ENCODE peak calls at places on chromosomes 2 and 18, in seven cellular contexts. One of them, this sample, is unnamed.

GRCh38 chr2:5691659-5692529 is at the start of gene SOX11:
- DNase-seq in iPS DF 6.9: no peak
- DNase-seq in colonic mucosa: no peak
- DNase-seq in aorta: no peak
- DNase-seq in neuronal stem cell: peak; percentile 96
- DNase-seq in A549: no peak
- DNase-seq in substantia nigra: no peak
- DNase-seq in this sample: no peak

GRCh38 chr2:39232141-39232540 is 11.6 kb downstream of the CDKL4 start:
- DNase-seq in iPS DF 6.9: no peak
- DNase-seq in aorta: no peak
- DNase-seq in colonic mucosa: no peak
- DNase-seq in A549: no peak
- DNase-seq in neuronal stem cell: no peak
- DNase-seq in substantia nigra: no peak
- DNase-seq in this sample: no peak

GRCh38 chr2:186690796-186691195 is 3.1 kb upstream of the FAM171B start:
- DNase-seq in substantia nigra: no peak
- DNase-seq in A549: no peak
- DNase-seq in colonic mucosa: no peak
- DNase-seq in neuronal stem cell: no peak
- DNase-seq in iPS DF 6.9: no peak
- DNase-seq in aorta: no peak
- DNase-seq in this sample: no peak

GRCh38 chr2:27549303-27549702 is 33.5 kb upstream of the ZNF512 start:
- DNase-seq in aorta: no peak
- DNase-seq in A549: no peak
- DNase-seq in iPS DF 6.9: no peak
- DNase-seq in substantia nigra: no peak
- DNase-seq in colonic mucosa: no peak
- DNase-seq in neuronal stem cell: no peak
- DNase-seq in this sample: no peak

GRCh38 chr18:56185126-56185525 is 453.3 kb downstream of the TXNL1 start:
- DNase-seq in iPS DF 6.9: no peak
- DNase-seq in aorta: no peak
- DNase-seq in substantia nigra: no peak
- DNase-seq in neuronal stem cell: no peak
- DNase-seq in colonic mucosa: no peak
- DNase-seq in A549: no peak
- DNase-seq in this sample: no peak

GRCh38 chr18:62510744-62511143 is 12.1 kb upstream of the ZCCHC2 start:
- DNase-seq in colonic mucosa: no peak
- DNase-seq in A549: no peak
- DNase-seq in neuronal stem cell: no peak
- DNase-seq in iPS DF 6.9: no peak
- DNase-seq in substantia nigra: no peak
- DNase-seq in aorta: no peak
- DNase-seq in this sample: no peak

GRCh38 chr18:23662309-23663263 is at the start of gene ANKRD29:
- DNase-seq in iPS DF 6.9: no peak
- DNase-seq in substantia nigra: no peak
- DNase-seq in A549: peak; percentile 36
- DNase-seq in colonic mucosa: peak; percentile 42
- DNase-seq in aorta: peak; percentile 55
- DNase-seq in neuronal stem cell: peak; percentile 36
- DNase-seq in this sample: peak; percentile 43

GRCh38 chr2:189318761-189319160 is 122.5 kb upstream of the WDR75 start:
- DNase-seq in substantia nigra: no peak
- DNase-seq in A549: no peak
- DNase-seq in aorta: no peak
- DNase-seq in iPS DF 6.9: no peak
- DNase-seq in colonic mucosa: no peak
- DNase-seq in neuronal stem cell: no peak
- DNase-seq in this sample: no peak

GRCh38 chr2:67241453-67241852 is 155.7 kb upstream of the ETAA1 start:
- DNase-seq in colonic mucosa: no peak
- DNase-seq in A549: no peak
- DNase-seq in iPS DF 6.9: no peak
- DNase-seq in substantia nigra: no peak
- DNase-seq in aorta: no peak
- DNase-seq in neuronal stem cell: no peak
- DNase-seq in this sample: no peak

GRCh38 chr2:61789807-61790602 is 63.9 kb downstream of the FAM161A start:
- DNase-seq in neuronal stem cell: no peak
- DNase-seq in iPS DF 6.9: no peak
- DNase-seq in colonic mucosa: no peak
- DNase-seq in aorta: no peak
- DNase-seq in substantia nigra: no peak
- DNase-seq in A549: no peak
- DNase-seq in this sample: no peak

GRCh38 chr18:44626807-44627206 is 53.9 kb upstream of the SETBP1 start:
- DNase-seq in aorta: no peak
- DNase-seq in substantia nigra: no peak
- DNase-seq in neuronal stem cell: no peak
- DNase-seq in A549: no peak
- DNase-seq in colonic mucosa: no peak
- DNase-seq in iPS DF 6.9: no peak
- DNase-seq in this sample: no peak

GRCh38 chr2:235582081-235582686 is 88.3 kb downstream of the AGAP1 start:
- DNase-seq in A549: no peak
- DNase-seq in iPS DF 6.9: no peak
- DNase-seq in neuronal stem cell: no peak
- DNase-seq in substantia nigra: no peak
- DNase-seq in aorta: no peak
- DNase-seq in colonic mucosa: no peak
- DNase-seq in this sample: no peak

GRCh38 chr2:235583144-235583543 is 89.3 kb downstream of the AGAP1 start:
- DNase-seq in substantia nigra: no peak
- DNase-seq in A549: no peak
- DNase-seq in neuronal stem cell: no peak
- DNase-seq in iPS DF 6.9: no peak
- DNase-seq in aorta: no peak
- DNase-seq in colonic mucosa: no peak
- DNase-seq in this sample: no peak

GRCh38 chr2:235577404-235578330 is 83.8 kb downstream of the AGAP1 start:
- DNase-seq in iPS DF 6.9: no peak
- DNase-seq in A549: no peak
- DNase-seq in aorta: no peak
- DNase-seq in colonic mucosa: no peak
- DNase-seq in substantia nigra: peak; percentile 70
- DNase-seq in neuronal stem cell: peak; percentile 72
- DNase-seq in this sample: no peak

GRCh38 chr2:235579128-235579527 is 85.3 kb downstream of the AGAP1 start:
- DNase-seq in substantia nigra: no peak
- DNase-seq in neuronal stem cell: no peak
- DNase-seq in iPS DF 6.9: no peak
- DNase-seq in A549: no peak
- DNase-seq in colonic mucosa: no peak
- DNase-seq in aorta: no peak
- DNase-seq in this sample: no peak

DNA sequence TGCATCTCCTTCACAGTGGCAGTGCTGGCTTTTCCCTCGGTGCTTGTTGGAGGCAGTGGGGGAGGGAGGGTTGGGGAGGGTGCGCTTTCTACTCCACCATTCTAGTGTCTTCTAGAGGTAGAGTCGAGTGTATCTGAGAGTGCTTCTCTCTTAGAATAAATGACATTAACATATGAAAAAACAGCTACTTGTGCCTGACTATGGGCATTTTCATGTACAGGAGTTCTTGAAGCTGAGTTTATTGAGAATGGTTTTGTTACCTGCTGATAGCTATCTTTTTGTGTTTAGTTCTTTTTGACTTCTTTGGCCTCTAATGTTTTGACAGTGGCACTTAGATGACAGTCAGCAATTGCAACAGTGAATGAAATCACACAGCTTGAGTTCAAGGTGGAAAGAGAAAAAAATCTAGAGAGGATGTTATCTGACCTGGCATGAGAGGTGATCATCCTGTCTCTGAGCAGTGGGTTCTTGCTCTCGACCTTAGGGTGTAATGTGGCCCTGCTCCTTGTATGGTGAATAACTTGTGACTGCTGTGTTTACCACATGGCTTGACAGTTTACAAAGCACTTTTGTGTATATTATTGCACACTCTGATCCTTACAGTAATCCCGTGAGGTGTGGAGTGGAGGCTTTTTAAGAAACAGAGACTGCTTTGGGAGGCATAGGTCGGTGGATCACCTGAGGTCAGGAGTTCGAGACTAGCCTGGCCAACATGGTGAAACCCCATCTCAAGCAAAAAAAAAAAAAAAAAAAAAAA is 86.7 kb downstream of the AGAP1 start:
- DNase-seq in A549: no peak
- DNase-seq in iPS DF 6.9: no peak
- DNase-seq in neuronal stem cell: no peak
- DNase-seq in substantia nigra: no peak
- DNase-seq in aorta: no peak
- DNase-seq in colonic mucosa: no peak
- DNase-seq in this sample: no peak
- H3K27ac ChIP-seq in A549: no peak overlapping the region
- H3K27ac ChIP-seq in iPS DF 6.9: no peak overlapping the region
- H3K27ac ChIP-seq in neuronal stem cell: no peak overlapping the region
- H3K27ac ChIP-seq in substantia nigra: peak overlapping the region; percentile 16
- H3K27ac ChIP-seq in aorta: no peak overlapping the region
- H3K27ac ChIP-seq in colonic mucosa: no peak overlapping the region
- H3K27ac ChIP-seq in this sample: no peak overlapping the region

DNA sequence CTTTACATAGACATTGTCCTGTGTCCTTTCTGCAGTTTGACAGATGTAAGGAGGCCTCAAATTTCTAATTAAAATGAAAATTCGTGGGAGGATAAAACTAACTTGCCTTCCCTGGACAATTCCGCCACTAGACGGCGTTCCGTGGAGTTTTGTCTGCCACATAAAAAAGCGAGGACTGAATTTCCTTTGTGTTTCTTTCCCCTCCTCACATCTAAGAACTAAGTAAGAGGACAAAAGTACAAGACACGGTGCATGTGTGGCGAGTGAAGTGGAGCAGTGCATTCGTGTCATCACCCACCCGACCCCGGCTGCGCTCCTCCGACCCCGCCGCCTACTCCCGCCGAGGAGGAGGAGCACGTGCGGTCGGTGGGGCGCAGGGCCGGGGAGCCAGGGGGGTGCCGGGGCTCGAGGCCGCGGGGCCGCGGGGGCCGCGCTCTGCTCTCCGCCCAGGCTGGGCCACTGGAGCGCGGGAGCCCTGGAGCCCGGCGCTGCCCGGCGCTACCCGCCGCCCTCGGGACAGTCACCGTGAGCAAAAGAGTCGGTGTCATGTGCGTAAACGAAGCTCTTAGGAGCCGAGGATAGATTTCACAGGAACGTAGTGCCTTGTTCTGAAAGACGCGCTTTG is 10.8 kb downstream of the TBR1 start:
- DNase-seq in colonic mucosa: peak; percentile 35
- DNase-seq in iPS DF 6.9: no peak
- DNase-seq in A549: no peak
- DNase-seq in substantia nigra: no peak
- DNase-seq in aorta: no peak
- DNase-seq in neuronal stem cell: peak; percentile 24
- DNase-seq in this sample: no peak
- H3K27ac ChIP-seq in colonic mucosa: no peak overlapping the region
- H3K27ac ChIP-seq in iPS DF 6.9: no peak overlapping the region
- H3K27ac ChIP-seq in A549: no peak overlapping the region
- H3K27ac ChIP-seq in substantia nigra: no peak overlapping the region
- H3K27ac ChIP-seq in aorta: no peak overlapping the region
- H3K27ac ChIP-seq in neuronal stem cell: no peak overlapping the region
- H3K27ac ChIP-seq in this sample: no peak overlapping the region

GRCh38 chr18:36387296-36387695 is 89.8 kb downstream of the FHOD3 start:
- DNase-seq in aorta: no peak
- DNase-seq in colonic mucosa: no peak
- DNase-seq in A549: no peak
- DNase-seq in iPS DF 6.9: no peak
- DNase-seq in substantia nigra: no peak
- DNase-seq in neuronal stem cell: no peak
- DNase-seq in this sample: no peak
- H3K27ac ChIP-seq in aorta: no peak overlapping the region
- H3K27ac ChIP-seq in colonic mucosa: no peak overlapping the region
- H3K27ac ChIP-seq in A549: no peak overlapping the region
- H3K27ac ChIP-seq in iPS DF 6.9: no peak overlapping the region
- H3K27ac ChIP-seq in substantia nigra: no peak overlapping the region
- H3K27ac ChIP-seq in neuronal stem cell: no peak overlapping the region
- H3K27ac ChIP-seq in this sample: no peak overlapping the region

GRCh38 chr2:235000426-235001236 is 48.8 kb downstream of the SH3BP4 start:
- DNase-seq in colonic mucosa: peak; percentile 79
- DNase-seq in substantia nigra: no peak
- DNase-seq in A549: peak; percentile 49
- DNase-seq in aorta: no peak
- DNase-seq in neuronal stem cell: no peak
- DNase-seq in iPS DF 6.9: no peak
- DNase-seq in this sample: no peak

GRCh38 chr2:234999740-235000425 is 48.1 kb downstream of the SH3BP4 start:
- DNase-seq in iPS DF 6.9: no peak
- DNase-seq in substantia nigra: no peak
- DNase-seq in A549: no peak
- DNase-seq in neuronal stem cell: no peak
- DNase-seq in aorta: no peak
- DNase-seq in colonic mucosa: no peak
- DNase-seq in this sample: no peak

GRCh38 chr2:235002198-235003095 is 50.6 kb downstream of the SH3BP4 start:
- DNase-seq in neuronal stem cell: no peak
- DNase-seq in iPS DF 6.9: no peak
- DNase-seq in colonic mucosa: peak; percentile 65
- DNase-seq in aorta: no peak
- DNase-seq in substantia nigra: no peak
- DNase-seq in A549: no peak
- DNase-seq in this sample: no peak

GRCh38 chr2:235003096-235003775 is 51.4 kb downstream of the SH3BP4 start:
- DNase-seq in colonic mucosa: no peak
- DNase-seq in neuronal stem cell: no peak
- DNase-seq in iPS DF 6.9: no peak
- DNase-seq in substantia nigra: no peak
- DNase-seq in A549: no peak
- DNase-seq in aorta: no peak
- DNase-seq in this sample: no peak

DNA sequence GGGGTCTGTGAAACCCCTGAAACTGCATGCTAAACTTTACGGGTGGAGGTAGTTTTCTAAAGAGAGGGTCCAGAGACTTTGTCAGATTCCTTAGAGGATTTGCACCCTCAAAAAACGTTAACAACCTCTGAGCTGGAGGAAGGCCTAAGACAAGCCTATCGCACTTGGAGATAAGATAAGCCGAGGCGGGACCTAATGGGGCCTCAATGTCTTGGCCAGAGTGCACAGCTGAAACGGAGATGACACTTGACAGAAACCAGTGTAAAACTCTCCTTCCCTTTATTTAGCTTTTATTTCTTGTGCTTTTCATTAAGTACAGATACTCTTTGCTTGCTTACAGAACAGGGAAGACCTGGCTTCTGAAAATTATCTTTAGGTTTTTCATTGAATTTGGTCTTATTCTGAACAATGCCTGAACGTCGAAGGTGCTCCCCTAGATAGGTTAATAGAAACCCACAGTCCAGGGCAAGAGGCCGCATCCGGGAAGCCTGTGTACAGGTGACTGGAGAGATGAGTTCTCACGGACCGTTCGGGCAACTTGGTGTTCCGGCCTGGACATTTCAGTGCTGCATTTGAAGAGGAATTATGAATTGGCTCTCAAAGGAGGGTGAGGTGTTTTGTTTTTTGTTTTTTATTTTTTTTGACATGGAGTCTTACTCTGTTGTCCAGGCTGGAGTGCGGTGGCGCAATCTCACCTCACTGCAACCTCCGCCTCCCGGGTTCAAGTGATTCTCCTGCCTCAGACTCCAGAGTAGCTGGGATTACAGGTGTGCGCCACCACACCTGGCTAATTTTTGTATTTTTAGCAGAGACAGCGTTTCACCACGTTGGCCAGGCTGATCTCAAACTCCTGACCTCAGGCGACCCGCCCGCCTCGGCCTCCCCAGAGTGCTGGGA is 49.7 kb downstream of the SH3BP4 start:
- DNase-seq in A549: no peak
- DNase-seq in aorta: no peak
- DNase-seq in iPS DF 6.9: no peak
- DNase-seq in neuronal stem cell: no peak
- DNase-seq in colonic mucosa: peak; percentile 76
- DNase-seq in substantia nigra: no peak
- DNase-seq in this sample: no peak
- H3K27ac ChIP-seq in A549: peak overlapping the region; percentile 79
- H3K27ac ChIP-seq in aorta: no peak overlapping the region
- H3K27ac ChIP-seq in iPS DF 6.9: no peak overlapping the region
- H3K27ac ChIP-seq in neuronal stem cell: no peak overlapping the region
- H3K27ac ChIP-seq in colonic mucosa: peak overlapping the region; percentile 72
- H3K27ac ChIP-seq in substantia nigra: no peak overlapping the region
- H3K27ac ChIP-seq in this sample: no peak overlapping the region

This sample was measured in lung.